ENCODE peak calls at places on chromosomes 6 and 20, in six cellular contexts. One of them, this sample, is unnamed.

GRCh38 chr20:13865825-13866351 is 81.1 kb downstream of the NDUFAF5 start:
- DNase-seq in naive thymus-derived CD4-positive, alpha-beta T cell: no peak
- DNase-seq in CD4-positive, CD25-positive, alpha-beta regulatory T cell: no peak
- DNase-seq in PC-9: no peak
- DNase-seq in Peyer's patch: no peak
- DNase-seq in right cardiac atrium: no peak
- DNase-seq in this sample: no peak

GRCh38 chr6:68990313-68990712 is 355.2 kb downstream of the ADGRB3 start:
- DNase-seq in PC-9: no peak
- DNase-seq in naive thymus-derived CD4-positive, alpha-beta T cell: no peak
- DNase-seq in CD4-positive, CD25-positive, alpha-beta regulatory T cell: no peak
- DNase-seq in Peyer's patch: no peak
- DNase-seq in right cardiac atrium: no peak
- DNase-seq in this sample: no peak

GRCh38 chr6:2850480-2851150 is 9.0 kb upstream of the SERPINB1 start:
- DNase-seq in naive thymus-derived CD4-positive, alpha-beta T cell: no peak
- DNase-seq in Peyer's patch: peak
- DNase-seq in CD4-positive, CD25-positive, alpha-beta regulatory T cell: no peak
- DNase-seq in PC-9: no peak
- DNase-seq in right cardiac atrium: no peak
- DNase-seq in this sample: no peak

GRCh38 chr6:157376706-157377230 is 4.2 kb upstream of the ZDHHC14 start:
- DNase-seq in PC-9: no peak
- DNase-seq in CD4-positive, CD25-positive, alpha-beta regulatory T cell: no peak
- DNase-seq in right cardiac atrium: no peak
- DNase-seq in Peyer's patch: no peak
- DNase-seq in naive thymus-derived CD4-positive, alpha-beta T cell: no peak
- DNase-seq in this sample: no peak

GRCh38 chr6:152151930-152152329 is 344.4 kb downstream of the ESR1 start:
- DNase-seq in CD4-positive, CD25-positive, alpha-beta regulatory T cell: no peak
- DNase-seq in right cardiac atrium: no peak
- DNase-seq in naive thymus-derived CD4-positive, alpha-beta T cell: no peak
- DNase-seq in Peyer's patch: no peak
- DNase-seq in PC-9: no peak
- DNase-seq in this sample: no peak

GRCh38 chr20:62830821-62831220 is 14.0 kb downstream of the COL9A3 start:
- DNase-seq in PC-9: no peak
- DNase-seq in Peyer's patch: no peak
- DNase-seq in right cardiac atrium: no peak
- DNase-seq in naive thymus-derived CD4-positive, alpha-beta T cell: no peak
- DNase-seq in CD4-positive, CD25-positive, alpha-beta regulatory T cell: no peak
- DNase-seq in this sample: no peak

GRCh38 chr20:19936801-19937583 is 80.2 kb upstream of the NAA20 start:
- DNase-seq in right cardiac atrium: no peak
- DNase-seq in Peyer's patch: no peak
- DNase-seq in naive thymus-derived CD4-positive, alpha-beta T cell: no peak
- DNase-seq in CD4-positive, CD25-positive, alpha-beta regulatory T cell: peak
- DNase-seq in PC-9: no peak
- DNase-seq in this sample: no peak

GRCh38 chr6:73732845-73733675 is 37.1 kb downstream of the CD109 start:
- DNase-seq in PC-9: peak
- DNase-seq in naive thymus-derived CD4-positive, alpha-beta T cell: peak
- DNase-seq in right cardiac atrium: peak
- DNase-seq in CD4-positive, CD25-positive, alpha-beta regulatory T cell: peak
- DNase-seq in Peyer's patch: peak
- DNase-seq in this sample: peak

GRCh38 chr20:10448270-10449156 is 13.4 kb downstream of the SLX4IP start:
- DNase-seq in PC-9: no peak
- DNase-seq in Peyer's patch: no peak
- DNase-seq in naive thymus-derived CD4-positive, alpha-beta T cell: no peak
- DNase-seq in right cardiac atrium: no peak
- DNase-seq in CD4-positive, CD25-positive, alpha-beta regulatory T cell: no peak
- DNase-seq in this sample: no peak

GRCh38 chr20:24296477-24297380 is 172.7 kb upstream of the SYNDIG1 start:
- DNase-seq in CD4-positive, CD25-positive, alpha-beta regulatory T cell: no peak
- DNase-seq in right cardiac atrium: no peak
- DNase-seq in Peyer's patch: no peak
- DNase-seq in PC-9: no peak
- DNase-seq in naive thymus-derived CD4-positive, alpha-beta T cell: no peak
- DNase-seq in this sample: no peak

GRCh38 chr20:41098703-41099250 is 38.6 kb upstream of the PLCG1 start:
- DNase-seq in right cardiac atrium: no peak
- DNase-seq in Peyer's patch: no peak
- DNase-seq in CD4-positive, CD25-positive, alpha-beta regulatory T cell: no peak
- DNase-seq in PC-9: no peak
- DNase-seq in naive thymus-derived CD4-positive, alpha-beta T cell: no peak
- DNase-seq in this sample: no peak

GRCh38 chr6:30555428-30556005 is 772 bp downstream of the GNL1 start:
- DNase-seq in CD4-positive, CD25-positive, alpha-beta regulatory T cell: no peak
- DNase-seq in PC-9: peak
- DNase-seq in Peyer's patch: peak
- DNase-seq in naive thymus-derived CD4-positive, alpha-beta T cell: no peak
- DNase-seq in right cardiac atrium: peak
- DNase-seq in this sample: peak

GRCh38 chr6:158377866-158378265 is 65.6 kb downstream of the TULP4 start:
- DNase-seq in right cardiac atrium: no peak
- DNase-seq in Peyer's patch: no peak
- DNase-seq in CD4-positive, CD25-positive, alpha-beta regulatory T cell: no peak
- DNase-seq in PC-9: no peak
- DNase-seq in naive thymus-derived CD4-positive, alpha-beta T cell: no peak
- DNase-seq in this sample: no peak

GRCh38 chr6:104771258-104771832 is 88.4 kb downstream of the HACE1 start:
- DNase-seq in CD4-positive, CD25-positive, alpha-beta regulatory T cell: peak
- DNase-seq in right cardiac atrium: no peak
- DNase-seq in PC-9: no peak
- DNase-seq in naive thymus-derived CD4-positive, alpha-beta T cell: peak
- DNase-seq in Peyer's patch: no peak
- DNase-seq in this sample: no peak

GRCh38 chr20:53568351-53568750 is 25.3 kb downstream of the ZNF217 start:
- DNase-seq in naive thymus-derived CD4-positive, alpha-beta T cell: no peak
- DNase-seq in Peyer's patch: no peak
- DNase-seq in CD4-positive, CD25-positive, alpha-beta regulatory T cell: no peak
- DNase-seq in right cardiac atrium: no peak
- DNase-seq in PC-9: no peak
- DNase-seq in this sample: no peak

GRCh38 chr6:1013656-1014430 is 298.1 kb upstream of the FOXQ1 start:
- DNase-seq in naive thymus-derived CD4-positive, alpha-beta T cell: no peak
- DNase-seq in Peyer's patch: no peak
- DNase-seq in PC-9: no peak
- DNase-seq in CD4-positive, CD25-positive, alpha-beta regulatory T cell: no peak
- DNase-seq in right cardiac atrium: no peak
- DNase-seq in this sample: no peak

GRCh38 chr20:25397827-25398226 is 7.2 kb upstream of the ABHD12 start:
- DNase-seq in right cardiac atrium: no peak
- DNase-seq in naive thymus-derived CD4-positive, alpha-beta T cell: no peak
- DNase-seq in Peyer's patch: no peak
- DNase-seq in PC-9: no peak
- DNase-seq in CD4-positive, CD25-positive, alpha-beta regulatory T cell: no peak
- DNase-seq in this sample: no peak

DNA sequence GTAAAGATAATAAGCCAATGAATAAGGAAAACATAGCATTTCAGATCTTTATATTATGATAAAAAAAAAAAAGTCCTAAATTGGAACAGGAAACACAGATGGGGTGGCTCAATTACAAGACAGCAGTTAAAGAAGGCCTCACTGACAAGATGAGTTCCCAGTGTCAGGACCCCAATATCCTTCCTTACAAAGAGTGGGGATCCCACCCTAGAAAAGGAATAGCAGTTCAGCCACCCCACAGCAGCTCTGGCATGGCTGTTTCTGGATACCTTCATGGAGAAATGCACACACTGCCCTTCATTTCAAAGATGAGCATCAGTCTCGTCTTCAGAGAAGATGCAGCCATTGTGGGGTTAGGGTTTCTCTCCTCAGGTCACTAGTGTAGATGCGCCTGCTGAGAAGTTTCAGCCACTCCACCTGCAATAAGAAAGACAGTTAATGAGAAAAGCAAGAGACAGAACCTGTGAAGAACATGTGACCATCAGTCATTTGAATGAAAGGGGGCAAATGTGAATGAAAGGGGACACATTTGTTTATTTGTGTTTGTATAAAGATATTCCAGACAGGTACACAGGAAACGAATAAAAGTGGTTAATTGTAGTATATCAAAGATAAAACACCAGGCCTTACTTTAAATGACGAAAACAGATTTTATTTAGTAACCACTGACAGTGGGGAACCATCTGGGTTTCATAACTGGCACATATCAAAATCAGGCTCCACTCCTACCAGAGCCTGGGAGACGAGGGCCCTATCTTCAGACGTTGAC is 121.3 kb upstream of the PRSS16 start:
- DNase-seq in Peyer's patch: no peak
- DNase-seq in naive thymus-derived CD4-positive, alpha-beta T cell: no peak
- DNase-seq in right cardiac atrium: no peak
- DNase-seq in PC-9: no peak
- DNase-seq in CD4-positive, CD25-positive, alpha-beta regulatory T cell: no peak
- DNase-seq in this sample: no peak
- H3K27ac ChIP-seq in Peyer's patch: no peak
- H3K27ac ChIP-seq in naive thymus-derived CD4-positive, alpha-beta T cell: no peak
- H3K27ac ChIP-seq in right cardiac atrium: no peak
- H3K27ac ChIP-seq in PC-9: no peak
- H3K27ac ChIP-seq in CD4-positive, CD25-positive, alpha-beta regulatory T cell: peak
- H3K27ac ChIP-seq in this sample: peak

DNA sequence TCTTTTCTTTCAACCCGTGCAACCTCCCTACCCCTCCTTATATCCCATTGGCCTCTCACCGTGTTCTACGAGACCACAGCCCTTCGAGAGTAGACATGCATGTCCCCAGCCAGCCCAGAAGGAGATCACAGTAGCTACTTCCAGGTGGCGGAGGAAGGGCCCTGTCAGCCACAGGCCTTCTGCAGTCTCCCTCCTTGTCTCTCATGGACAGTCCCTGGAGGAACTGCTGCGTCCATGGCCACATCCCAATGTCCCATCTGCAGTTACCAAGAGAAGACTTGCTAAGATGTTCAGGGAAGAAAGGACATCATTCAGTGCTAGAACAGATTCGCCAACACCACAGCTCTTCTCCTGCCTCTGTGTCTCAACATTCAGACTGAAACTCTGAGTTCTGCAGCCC is 61.6 kb upstream of the QKI start:
- DNase-seq in naive thymus-derived CD4-positive, alpha-beta T cell: no peak
- DNase-seq in Peyer's patch: no peak
- DNase-seq in PC-9: no peak
- DNase-seq in right cardiac atrium: no peak
- DNase-seq in CD4-positive, CD25-positive, alpha-beta regulatory T cell: no peak
- DNase-seq in this sample: no peak
- H3K27ac ChIP-seq in naive thymus-derived CD4-positive, alpha-beta T cell: no peak
- H3K27ac ChIP-seq in Peyer's patch: no peak
- H3K27ac ChIP-seq in PC-9: peak
- H3K27ac ChIP-seq in right cardiac atrium: no peak
- H3K27ac ChIP-seq in CD4-positive, CD25-positive, alpha-beta regulatory T cell: no peak
- H3K27ac ChIP-seq in this sample: peak

DNA sequence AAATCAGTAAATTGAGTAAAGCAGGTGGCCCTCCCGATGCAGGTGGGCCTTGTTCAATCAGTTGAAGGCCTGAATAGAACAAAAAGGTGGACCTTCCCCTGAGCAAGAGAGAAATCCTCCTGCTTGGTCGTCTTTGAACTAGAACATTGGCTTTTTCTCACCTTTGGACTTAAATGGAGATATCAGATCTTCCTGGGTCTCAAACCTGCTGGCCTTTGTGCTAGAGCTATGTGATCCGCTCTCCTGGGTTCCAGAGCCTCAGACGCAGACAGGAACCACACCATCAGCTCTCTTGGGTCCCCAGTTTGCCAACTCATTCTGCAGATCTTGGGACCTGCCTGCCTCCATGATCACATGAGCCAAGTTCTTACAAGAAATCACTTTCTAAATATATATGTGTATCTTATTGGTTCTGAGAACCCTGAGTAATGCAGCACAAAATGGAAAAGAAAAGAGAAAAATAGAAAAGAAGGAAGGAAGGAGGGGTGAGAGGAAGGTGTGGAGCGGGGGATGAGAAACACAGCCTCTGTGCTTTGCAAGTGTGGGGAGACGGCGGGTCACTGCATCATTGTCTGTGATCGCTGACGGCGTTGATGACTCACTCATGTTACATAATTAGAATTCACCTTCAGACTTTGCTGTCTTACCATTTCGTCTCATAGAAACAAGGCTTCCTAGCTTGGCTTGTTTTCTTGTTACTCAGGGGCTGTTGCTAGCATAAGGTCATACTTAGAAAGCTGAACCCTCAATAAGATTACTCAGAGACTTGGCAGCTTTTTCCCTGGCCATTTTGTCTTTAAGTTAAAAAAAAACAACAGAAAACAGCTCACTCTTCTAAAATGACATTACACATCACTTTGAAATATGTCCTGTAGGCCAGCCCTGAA is 85.7 kb upstream of the NEDD9 start:
- DNase-seq in CD4-positive, CD25-positive, alpha-beta regulatory T cell: peak
- DNase-seq in PC-9: peak
- DNase-seq in Peyer's patch: peak
- DNase-seq in right cardiac atrium: peak
- DNase-seq in naive thymus-derived CD4-positive, alpha-beta T cell: peak
- DNase-seq in this sample: peak
- H3K27ac ChIP-seq in CD4-positive, CD25-positive, alpha-beta regulatory T cell: peak
- H3K27ac ChIP-seq in PC-9: peak
- H3K27ac ChIP-seq in Peyer's patch: peak
- H3K27ac ChIP-seq in right cardiac atrium: peak
- H3K27ac ChIP-seq in naive thymus-derived CD4-positive, alpha-beta T cell: no peak
- H3K27ac ChIP-seq in this sample: peak

GRCh38 chr6:51792273-51793030 is 295.0 kb downstream of the PKHD1 start:
- DNase-seq in Peyer's patch: no peak
- DNase-seq in naive thymus-derived CD4-positive, alpha-beta T cell: no peak
- DNase-seq in PC-9: no peak
- DNase-seq in CD4-positive, CD25-positive, alpha-beta regulatory T cell: no peak
- DNase-seq in right cardiac atrium: no peak
- DNase-seq in this sample: no peak
- H3K27ac ChIP-seq in Peyer's patch: no peak
- H3K27ac ChIP-seq in naive thymus-derived CD4-positive, alpha-beta T cell: no peak
- H3K27ac ChIP-seq in PC-9: no peak
- H3K27ac ChIP-seq in CD4-positive, CD25-positive, alpha-beta regulatory T cell: no peak
- H3K27ac ChIP-seq in right cardiac atrium: no peak
- H3K27ac ChIP-seq in this sample: no peak

DNA sequence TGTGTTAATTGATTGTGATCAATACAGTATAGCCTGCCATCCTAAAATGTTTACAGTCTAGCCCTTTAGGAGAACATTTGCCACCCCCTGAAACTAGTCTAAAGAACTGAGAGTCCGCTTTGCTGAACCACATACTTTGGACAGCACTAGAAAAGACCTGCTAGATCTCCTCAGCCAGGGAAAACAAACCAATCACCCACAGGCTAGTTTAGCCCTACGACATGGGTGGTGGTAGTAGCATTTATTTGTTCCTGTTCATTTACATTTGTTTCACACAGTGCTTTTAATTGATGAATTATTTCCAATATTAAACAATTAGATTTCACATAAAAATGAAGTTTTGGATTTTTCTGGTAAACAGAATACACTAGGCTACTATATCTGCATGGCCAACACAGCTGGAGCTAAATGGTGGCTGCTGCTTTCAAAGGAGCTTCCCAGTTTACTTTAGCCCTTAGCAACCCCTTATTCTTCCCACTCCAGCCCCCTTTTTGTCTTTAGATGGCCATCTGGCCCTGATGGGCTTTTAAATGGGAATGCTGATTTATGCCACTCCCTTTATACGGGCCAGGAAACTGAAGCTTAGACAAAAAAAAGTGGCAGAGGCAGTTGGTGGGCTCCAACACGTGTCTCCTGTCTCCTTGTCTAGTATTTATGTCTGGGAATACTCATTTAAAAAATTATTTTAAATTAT is 72.4 kb downstream of the ADGRG6 start:
- DNase-seq in right cardiac atrium: no peak
- DNase-seq in Peyer's patch: no peak
- DNase-seq in naive thymus-derived CD4-positive, alpha-beta T cell: no peak
- DNase-seq in CD4-positive, CD25-positive, alpha-beta regulatory T cell: no peak
- DNase-seq in PC-9: no peak
- DNase-seq in this sample: no peak
- H3K27ac ChIP-seq in right cardiac atrium: no peak
- H3K27ac ChIP-seq in Peyer's patch: no peak
- H3K27ac ChIP-seq in naive thymus-derived CD4-positive, alpha-beta T cell: no peak
- H3K27ac ChIP-seq in CD4-positive, CD25-positive, alpha-beta regulatory T cell: no peak
- H3K27ac ChIP-seq in PC-9: peak
- H3K27ac ChIP-seq in this sample: no peak

This sample was measured in sigmoid colon.